ENCODE peak calls at places on chromosomes 12 and 14, in ten cellular contexts. One of them, this sample, is unnamed.

GRCh38 chr12:68919581-68920239 is 13.3 kb downstream of the CPM start:
- DNase-seq in activated T-cell treated with anti-CD3 and anti-CD28 coated beads for 24 hours: peak; percentile 16
- DNase-seq in HS-27A: no peak
- DNase-seq in amniotic stem cell: no peak
- DNase-seq in AG08395: no peak
- DNase-seq in sciatic nerve: no peak
- DNase-seq in NCI-H2081: no peak
- DNase-seq in stimulated activated CD8-positive, alpha-beta memory T cell treated with anti-CD3 and anti-CD28 coated beads, Interleukin-7, amount 100 ng/mL, for 24 hours: no peak
- DNase-seq in ACHN: no peak
- DNase-seq in fibroblast of mammary gland: no peak
- DNase-seq in this sample: no peak

GRCh38 chr14:55073856-55074255 is 22.4 kb downstream of the MAPK1IP1L start:
- DNase-seq in activated T-cell treated with anti-CD3 and anti-CD28 coated beads for 24 hours: no peak
- DNase-seq in stimulated activated CD8-positive, alpha-beta memory T cell treated with anti-CD3 and anti-CD28 coated beads, Interleukin-7, amount 100 ng/mL, for 24 hours: no peak
- DNase-seq in NCI-H2081: no peak
- DNase-seq in ACHN: no peak
- DNase-seq in HS-27A: no peak
- DNase-seq in AG08395: peak; percentile 69
- DNase-seq in sciatic nerve: no peak
- DNase-seq in amniotic stem cell: peak; percentile 65
- DNase-seq in fibroblast of mammary gland: peak; percentile 56
- DNase-seq in this sample: no peak

GRCh38 chr12:75660805-75661404 is 149.5 kb upstream of the KRR1 start:
- DNase-seq in sciatic nerve: no peak
- DNase-seq in activated T-cell treated with anti-CD3 and anti-CD28 coated beads for 24 hours: no peak
- DNase-seq in stimulated activated CD8-positive, alpha-beta memory T cell treated with anti-CD3 and anti-CD28 coated beads, Interleukin-7, amount 100 ng/mL, for 24 hours: no peak
- DNase-seq in ACHN: peak; percentile 84
- DNase-seq in fibroblast of mammary gland: peak; percentile 97
- DNase-seq in HS-27A: no peak
- DNase-seq in NCI-H2081: no peak
- DNase-seq in AG08395: no peak
- DNase-seq in amniotic stem cell: no peak
- DNase-seq in this sample: no peak

GRCh38 chr12:124293286-124294003 is 1.4 kb upstream of the RFLNA start:
- DNase-seq in AG08395: no peak
- DNase-seq in stimulated activated CD8-positive, alpha-beta memory T cell treated with anti-CD3 and anti-CD28 coated beads, Interleukin-7, amount 100 ng/mL, for 24 hours: no peak
- DNase-seq in amniotic stem cell: no peak
- DNase-seq in activated T-cell treated with anti-CD3 and anti-CD28 coated beads for 24 hours: no peak
- DNase-seq in ACHN: no peak
- DNase-seq in fibroblast of mammary gland: no peak
- DNase-seq in HS-27A: no peak
- DNase-seq in NCI-H2081: no peak
- DNase-seq in sciatic nerve: no peak
- DNase-seq in this sample: no peak

GRCh38 chr14:21039585-21040369 is 2.4 kb upstream of the RNASE7 start:
- DNase-seq in stimulated activated CD8-positive, alpha-beta memory T cell treated with anti-CD3 and anti-CD28 coated beads, Interleukin-7, amount 100 ng/mL, for 24 hours: no peak
- DNase-seq in ACHN: peak; percentile 60
- DNase-seq in sciatic nerve: no peak
- DNase-seq in AG08395: peak; percentile 76
- DNase-seq in amniotic stem cell: peak; percentile 40
- DNase-seq in activated T-cell treated with anti-CD3 and anti-CD28 coated beads for 24 hours: no peak
- DNase-seq in HS-27A: no peak
- DNase-seq in NCI-H2081: no peak
- DNase-seq in fibroblast of mammary gland: peak; percentile 73
- DNase-seq in this sample: no peak

GRCh38 chr12:41684997-41685396 is 459.7 kb downstream of the GXYLT1 start:
- DNase-seq in ACHN: peak; percentile 54
- DNase-seq in sciatic nerve: no peak
- DNase-seq in stimulated activated CD8-positive, alpha-beta memory T cell treated with anti-CD3 and anti-CD28 coated beads, Interleukin-7, amount 100 ng/mL, for 24 hours: no peak
- DNase-seq in activated T-cell treated with anti-CD3 and anti-CD28 coated beads for 24 hours: no peak
- DNase-seq in fibroblast of mammary gland: no peak
- DNase-seq in AG08395: no peak
- DNase-seq in HS-27A: no peak
- DNase-seq in amniotic stem cell: no peak
- DNase-seq in NCI-H2081: peak; percentile 44
- DNase-seq in this sample: no peak

GRCh38 chr12:82608706-82609105 is 78.0 kb upstream of the TMTC2 start:
- DNase-seq in fibroblast of mammary gland: peak; percentile 5
- DNase-seq in AG08395: peak; percentile 15
- DNase-seq in amniotic stem cell: no peak
- DNase-seq in sciatic nerve: no peak
- DNase-seq in NCI-H2081: no peak
- DNase-seq in HS-27A: no peak
- DNase-seq in ACHN: peak; percentile 72
- DNase-seq in stimulated activated CD8-positive, alpha-beta memory T cell treated with anti-CD3 and anti-CD28 coated beads, Interleukin-7, amount 100 ng/mL, for 24 hours: no peak
- DNase-seq in activated T-cell treated with anti-CD3 and anti-CD28 coated beads for 24 hours: no peak
- DNase-seq in this sample: no peak

GRCh38 chr12:131049569-131050339 is 96.0 kb downstream of the ADGRD1 start:
- DNase-seq in fibroblast of mammary gland: no peak
- DNase-seq in stimulated activated CD8-positive, alpha-beta memory T cell treated with anti-CD3 and anti-CD28 coated beads, Interleukin-7, amount 100 ng/mL, for 24 hours: no peak
- DNase-seq in NCI-H2081: no peak
- DNase-seq in AG08395: no peak
- DNase-seq in amniotic stem cell: no peak
- DNase-seq in activated T-cell treated with anti-CD3 and anti-CD28 coated beads for 24 hours: no peak
- DNase-seq in sciatic nerve: peak; percentile 55
- DNase-seq in HS-27A: no peak
- DNase-seq in ACHN: no peak
- DNase-seq in this sample: no peak

GRCh38 chr14:99033951-99034350 is 238.0 kb downstream of the BCL11B start:
- DNase-seq in amniotic stem cell: no peak
- DNase-seq in sciatic nerve: no peak
- DNase-seq in activated T-cell treated with anti-CD3 and anti-CD28 coated beads for 24 hours: no peak
- DNase-seq in HS-27A: no peak
- DNase-seq in NCI-H2081: no peak
- DNase-seq in fibroblast of mammary gland: no peak
- DNase-seq in ACHN: no peak
- DNase-seq in stimulated activated CD8-positive, alpha-beta memory T cell treated with anti-CD3 and anti-CD28 coated beads, Interleukin-7, amount 100 ng/mL, for 24 hours: no peak
- DNase-seq in AG08395: no peak
- DNase-seq in this sample: no peak

GRCh38 chr12:47277972-47278448 is 198.3 kb upstream of the AMIGO2 start:
- DNase-seq in activated T-cell treated with anti-CD3 and anti-CD28 coated beads for 24 hours: no peak
- DNase-seq in NCI-H2081: no peak
- DNase-seq in AG08395: peak; percentile 96
- DNase-seq in stimulated activated CD8-positive, alpha-beta memory T cell treated with anti-CD3 and anti-CD28 coated beads, Interleukin-7, amount 100 ng/mL, for 24 hours: no peak
- DNase-seq in sciatic nerve: no peak
- DNase-seq in amniotic stem cell: peak; percentile 81
- DNase-seq in ACHN: peak; percentile 93
- DNase-seq in fibroblast of mammary gland: peak; percentile 95
- DNase-seq in HS-27A: peak; percentile 91
- DNase-seq in this sample: no peak

GRCh38 chr12:112540021-112540420 is 121.3 kb downstream of the PTPN11 start:
- DNase-seq in NCI-H2081: no peak
- DNase-seq in ACHN: no peak
- DNase-seq in sciatic nerve: no peak
- DNase-seq in AG08395: no peak
- DNase-seq in stimulated activated CD8-positive, alpha-beta memory T cell treated with anti-CD3 and anti-CD28 coated beads, Interleukin-7, amount 100 ng/mL, for 24 hours: no peak
- DNase-seq in fibroblast of mammary gland: no peak
- DNase-seq in activated T-cell treated with anti-CD3 and anti-CD28 coated beads for 24 hours: no peak
- DNase-seq in HS-27A: no peak
- DNase-seq in amniotic stem cell: no peak
- DNase-seq in this sample: no peak

GRCh38 chr14:54000341-54000811 is 43.8 kb upstream of the BMP4 start:
- DNase-seq in HS-27A: peak; percentile 84
- DNase-seq in NCI-H2081: no peak
- DNase-seq in amniotic stem cell: peak; percentile 26
- DNase-seq in fibroblast of mammary gland: peak; percentile 4
- DNase-seq in AG08395: peak; percentile 26
- DNase-seq in stimulated activated CD8-positive, alpha-beta memory T cell treated with anti-CD3 and anti-CD28 coated beads, Interleukin-7, amount 100 ng/mL, for 24 hours: no peak
- DNase-seq in ACHN: no peak
- DNase-seq in sciatic nerve: no peak
- DNase-seq in activated T-cell treated with anti-CD3 and anti-CD28 coated beads for 24 hours: no peak
- DNase-seq in this sample: no peak

GRCh38 chr12:75571204-75571603 is 59.8 kb upstream of the KRR1 start:
- DNase-seq in ACHN: no peak
- DNase-seq in HS-27A: no peak
- DNase-seq in amniotic stem cell: no peak
- DNase-seq in NCI-H2081: peak; percentile 49
- DNase-seq in AG08395: no peak
- DNase-seq in stimulated activated CD8-positive, alpha-beta memory T cell treated with anti-CD3 and anti-CD28 coated beads, Interleukin-7, amount 100 ng/mL, for 24 hours: no peak
- DNase-seq in sciatic nerve: no peak
- DNase-seq in fibroblast of mammary gland: no peak
- DNase-seq in activated T-cell treated with anti-CD3 and anti-CD28 coated beads for 24 hours: no peak
- DNase-seq in this sample: peak; percentile 68

GRCh38 chr12:6914246-6914947 is at the start of gene ENO2:
- DNase-seq in AG08395: peak; percentile 87
- DNase-seq in activated T-cell treated with anti-CD3 and anti-CD28 coated beads for 24 hours: peak; percentile 78
- DNase-seq in sciatic nerve: peak; percentile 89
- DNase-seq in stimulated activated CD8-positive, alpha-beta memory T cell treated with anti-CD3 and anti-CD28 coated beads, Interleukin-7, amount 100 ng/mL, for 24 hours: peak; percentile 64
- DNase-seq in NCI-H2081: peak; percentile 56
- DNase-seq in amniotic stem cell: peak; percentile 37
- DNase-seq in HS-27A: no peak
- DNase-seq in ACHN: peak; percentile 79
- DNase-seq in fibroblast of mammary gland: peak; percentile 52
- DNase-seq in this sample: peak; percentile 69

GRCh38 chr12:42091769-42092168 is 52.9 kb downstream of the GXYLT1 start:
- DNase-seq in AG08395: no peak
- DNase-seq in HS-27A: no peak
- DNase-seq in sciatic nerve: no peak
- DNase-seq in NCI-H2081: no peak
- DNase-seq in stimulated activated CD8-positive, alpha-beta memory T cell treated with anti-CD3 and anti-CD28 coated beads, Interleukin-7, amount 100 ng/mL, for 24 hours: no peak
- DNase-seq in amniotic stem cell: no peak
- DNase-seq in ACHN: peak; percentile 45
- DNase-seq in fibroblast of mammary gland: peak; percentile 2
- DNase-seq in activated T-cell treated with anti-CD3 and anti-CD28 coated beads for 24 hours: no peak
- DNase-seq in this sample: no peak

GRCh38 chr14:81946808-81947798 is 413.4 kb upstream of the SEL1L start:
- DNase-seq in activated T-cell treated with anti-CD3 and anti-CD28 coated beads for 24 hours: no peak
- DNase-seq in fibroblast of mammary gland: no peak
- DNase-seq in ACHN: no peak
- DNase-seq in AG08395: no peak
- DNase-seq in NCI-H2081: no peak
- DNase-seq in stimulated activated CD8-positive, alpha-beta memory T cell treated with anti-CD3 and anti-CD28 coated beads, Interleukin-7, amount 100 ng/mL, for 24 hours: no peak
- DNase-seq in amniotic stem cell: no peak
- DNase-seq in sciatic nerve: no peak
- DNase-seq in HS-27A: no peak
- DNase-seq in this sample: no peak

GRCh38 chr14:33357225-33358010 is 418.7 kb downstream of the NPAS3 start:
- DNase-seq in HS-27A: no peak
- DNase-seq in fibroblast of mammary gland: no peak
- DNase-seq in sciatic nerve: no peak
- DNase-seq in activated T-cell treated with anti-CD3 and anti-CD28 coated beads for 24 hours: no peak
- DNase-seq in amniotic stem cell: no peak
- DNase-seq in ACHN: no peak
- DNase-seq in stimulated activated CD8-positive, alpha-beta memory T cell treated with anti-CD3 and anti-CD28 coated beads, Interleukin-7, amount 100 ng/mL, for 24 hours: no peak
- DNase-seq in AG08395: no peak
- DNase-seq in NCI-H2081: peak; percentile 38
- DNase-seq in this sample: no peak

GRCh38 chr12:92556141-92556540 is 146.6 kb upstream of the PLEKHG7 start:
- DNase-seq in NCI-H2081: no peak
- DNase-seq in fibroblast of mammary gland: no peak
- DNase-seq in AG08395: no peak
- DNase-seq in HS-27A: no peak
- DNase-seq in amniotic stem cell: no peak
- DNase-seq in sciatic nerve: no peak
- DNase-seq in ACHN: no peak
- DNase-seq in stimulated activated CD8-positive, alpha-beta memory T cell treated with anti-CD3 and anti-CD28 coated beads, Interleukin-7, amount 100 ng/mL, for 24 hours: no peak
- DNase-seq in activated T-cell treated with anti-CD3 and anti-CD28 coated beads for 24 hours: no peak
- DNase-seq in this sample: no peak

GRCh38 chr14:68523994-68524725 is 268.7 kb downstream of the ZFP36L1 start:
- DNase-seq in ACHN: no peak
- DNase-seq in amniotic stem cell: no peak
- DNase-seq in fibroblast of mammary gland: peak; percentile 84
- DNase-seq in stimulated activated CD8-positive, alpha-beta memory T cell treated with anti-CD3 and anti-CD28 coated beads, Interleukin-7, amount 100 ng/mL, for 24 hours: no peak
- DNase-seq in activated T-cell treated with anti-CD3 and anti-CD28 coated beads for 24 hours: no peak
- DNase-seq in sciatic nerve: no peak
- DNase-seq in HS-27A: no peak
- DNase-seq in NCI-H2081: no peak
- DNase-seq in AG08395: peak; percentile 71
- DNase-seq in this sample: no peak

GRCh38 chr12:133190176-133190575 is 8.9 kb downstream of the ZNF268 start:
- DNase-seq in activated T-cell treated with anti-CD3 and anti-CD28 coated beads for 24 hours: no peak
- DNase-seq in sciatic nerve: no peak
- DNase-seq in stimulated activated CD8-positive, alpha-beta memory T cell treated with anti-CD3 and anti-CD28 coated beads, Interleukin-7, amount 100 ng/mL, for 24 hours: no peak
- DNase-seq in fibroblast of mammary gland: no peak
- DNase-seq in HS-27A: no peak
- DNase-seq in ACHN: no peak
- DNase-seq in amniotic stem cell: no peak
- DNase-seq in NCI-H2081: no peak
- DNase-seq in AG08395: no peak
- DNase-seq in this sample: no peak

GRCh38 chr12:124273630-124274029 is 21.3 kb upstream of the RFLNA start:
- DNase-seq in sciatic nerve: no peak
- DNase-seq in NCI-H2081: no peak
- DNase-seq in stimulated activated CD8-positive, alpha-beta memory T cell treated with anti-CD3 and anti-CD28 coated beads, Interleukin-7, amount 100 ng/mL, for 24 hours: no peak
- DNase-seq in activated T-cell treated with anti-CD3 and anti-CD28 coated beads for 24 hours: no peak
- DNase-seq in ACHN: peak; percentile 60
- DNase-seq in HS-27A: peak; percentile 8
- DNase-seq in amniotic stem cell: no peak
- DNase-seq in AG08395: peak; percentile 63
- DNase-seq in fibroblast of mammary gland: peak; percentile 64
- DNase-seq in this sample: peak; percentile 11

GRCh38 chr12:57852195-57852594 is 5.7 kb upstream of the CTDSP2 start:
- DNase-seq in NCI-H2081: no peak
- DNase-seq in HS-27A: no peak
- DNase-seq in fibroblast of mammary gland: no peak
- DNase-seq in AG08395: no peak
- DNase-seq in stimulated activated CD8-positive, alpha-beta memory T cell treated with anti-CD3 and anti-CD28 coated beads, Interleukin-7, amount 100 ng/mL, for 24 hours: no peak
- DNase-seq in amniotic stem cell: no peak
- DNase-seq in sciatic nerve: no peak
- DNase-seq in ACHN: no peak
- DNase-seq in activated T-cell treated with anti-CD3 and anti-CD28 coated beads for 24 hours: no peak
- DNase-seq in this sample: no peak

GRCh38 chr12:114316076-114316475 is 89.9 kb downstream of the TBX5 start:
- DNase-seq in activated T-cell treated with anti-CD3 and anti-CD28 coated beads for 24 hours: no peak
- DNase-seq in sciatic nerve: no peak
- DNase-seq in NCI-H2081: no peak
- DNase-seq in amniotic stem cell: no peak
- DNase-seq in AG08395: peak; percentile 74
- DNase-seq in fibroblast of mammary gland: peak; percentile 69
- DNase-seq in ACHN: peak; percentile 66
- DNase-seq in stimulated activated CD8-positive, alpha-beta memory T cell treated with anti-CD3 and anti-CD28 coated beads, Interleukin-7, amount 100 ng/mL, for 24 hours: no peak
- DNase-seq in HS-27A: no peak
- DNase-seq in this sample: no peak

GRCh38 chr14:89384023-89384422 is 33.0 kb downstream of the FOXN3 start:
- DNase-seq in amniotic stem cell: no peak
- DNase-seq in stimulated activated CD8-positive, alpha-beta memory T cell treated with anti-CD3 and anti-CD28 coated beads, Interleukin-7, amount 100 ng/mL, for 24 hours: no peak
- DNase-seq in AG08395: no peak
- DNase-seq in fibroblast of mammary gland: no peak
- DNase-seq in ACHN: no peak
- DNase-seq in HS-27A: no peak
- DNase-seq in NCI-H2081: no peak
- DNase-seq in sciatic nerve: peak; percentile 33
- DNase-seq in activated T-cell treated with anti-CD3 and anti-CD28 coated beads for 24 hours: no peak
- DNase-seq in this sample: no peak

GRCh38 chr12:78290606-78291345 is 460.1 kb downstream of the NAV3 start:
- DNase-seq in activated T-cell treated with anti-CD3 and anti-CD28 coated beads for 24 hours: no peak
- DNase-seq in amniotic stem cell: peak; percentile 19
- DNase-seq in fibroblast of mammary gland: peak; percentile 97
- DNase-seq in NCI-H2081: no peak
- DNase-seq in sciatic nerve: no peak
- DNase-seq in HS-27A: peak; percentile 72
- DNase-seq in AG08395: peak; percentile 65
- DNase-seq in ACHN: no peak
- DNase-seq in stimulated activated CD8-positive, alpha-beta memory T cell treated with anti-CD3 and anti-CD28 coated beads, Interleukin-7, amount 100 ng/mL, for 24 hours: no peak
- DNase-seq in this sample: no peak

GRCh38 chr12:18998343-18999270 is 130.9 kb upstream of the PLEKHA5 start:
- DNase-seq in ACHN: no peak
- DNase-seq in NCI-H2081: no peak
- DNase-seq in amniotic stem cell: no peak
- DNase-seq in stimulated activated CD8-positive, alpha-beta memory T cell treated with anti-CD3 and anti-CD28 coated beads, Interleukin-7, amount 100 ng/mL, for 24 hours: no peak
- DNase-seq in sciatic nerve: no peak
- DNase-seq in HS-27A: peak; percentile 66
- DNase-seq in AG08395: peak; percentile 67
- DNase-seq in fibroblast of mammary gland: peak; percentile 93
- DNase-seq in activated T-cell treated with anti-CD3 and anti-CD28 coated beads for 24 hours: no peak
- DNase-seq in this sample: no peak

GRCh38 chr14:81170104-81170828 is 50.5 kb downstream of the GTF2A1 start:
- DNase-seq in activated T-cell treated with anti-CD3 and anti-CD28 coated beads for 24 hours: peak; percentile 84
- DNase-seq in fibroblast of mammary gland: peak; percentile 82
- DNase-seq in stimulated activated CD8-positive, alpha-beta memory T cell treated with anti-CD3 and anti-CD28 coated beads, Interleukin-7, amount 100 ng/mL, for 24 hours: peak; percentile 79
- DNase-seq in amniotic stem cell: peak; percentile 84
- DNase-seq in NCI-H2081: peak; percentile 78
- DNase-seq in AG08395: peak; percentile 96
- DNase-seq in HS-27A: peak; percentile 69
- DNase-seq in ACHN: peak; percentile 83
- DNase-seq in sciatic nerve: peak; percentile 94
- DNase-seq in this sample: peak; percentile 49

GRCh38 chr14:94158239-94158888 is 15.8 kb upstream of the PPP4R4 start:
- DNase-seq in fibroblast of mammary gland: no peak
- DNase-seq in ACHN: no peak
- DNase-seq in amniotic stem cell: no peak
- DNase-seq in activated T-cell treated with anti-CD3 and anti-CD28 coated beads for 24 hours: no peak
- DNase-seq in NCI-H2081: no peak
- DNase-seq in stimulated activated CD8-positive, alpha-beta memory T cell treated with anti-CD3 and anti-CD28 coated beads, Interleukin-7, amount 100 ng/mL, for 24 hours: no peak
- DNase-seq in HS-27A: no peak
- DNase-seq in AG08395: no peak
- DNase-seq in sciatic nerve: no peak
- DNase-seq in this sample: no peak

This sample was measured in NCI-H1930.